ENCODE peak calls at places on chromosomes 11 and 22, in seven cellular contexts. One of them, this sample, is unnamed.

GRCh38 chr22:36377022-36377631 is 10.6 kb downstream of the MYH9 start:
- DNase-seq in mucosa of gallbladder: no peak
- DNase-seq in AG09319: no peak
- DNase-seq in lung microvascular endothelial cell: no peak
- DNase-seq in Right ventricle myocardium superior: no peak
- DNase-seq in Kasumi-1: no peak
- DNase-seq in naive thymus-derived CD4-positive, alpha-beta T cell: peak; percentile 88
- DNase-seq in this sample: no peak

GRCh38 chr11:44766972-44767278 is 40.2 kb downstream of the TSPAN18 start:
- DNase-seq in mucosa of gallbladder: no peak
- DNase-seq in AG09319: no peak
- DNase-seq in lung microvascular endothelial cell: no peak
- DNase-seq in Right ventricle myocardium superior: no peak
- DNase-seq in Kasumi-1: no peak
- DNase-seq in naive thymus-derived CD4-positive, alpha-beta T cell: no peak
- DNase-seq in this sample: peak; percentile 60

GRCh38 chr11:100930185-100930778 is 199.3 kb downstream of the PGR start:
- DNase-seq in mucosa of gallbladder: no peak
- DNase-seq in AG09319: peak; percentile 41
- DNase-seq in lung microvascular endothelial cell: peak; percentile 73
- DNase-seq in Right ventricle myocardium superior: no peak
- DNase-seq in Kasumi-1: no peak
- DNase-seq in naive thymus-derived CD4-positive, alpha-beta T cell: peak; percentile 8
- DNase-seq in this sample: no peak

GRCh38 chr11:68916439-68916838 is 12.7 kb downstream of the IGHMBP2 start:
- DNase-seq in mucosa of gallbladder: no peak
- DNase-seq in AG09319: no peak
- DNase-seq in lung microvascular endothelial cell: no peak
- DNase-seq in Right ventricle myocardium superior: no peak
- DNase-seq in Kasumi-1: no peak
- DNase-seq in naive thymus-derived CD4-positive, alpha-beta T cell: no peak
- DNase-seq in this sample: no peak

GRCh38 chr22:41479671-41480396 is 10.9 kb downstream of the ACO2 start:
- DNase-seq in mucosa of gallbladder: no peak
- DNase-seq in AG09319: no peak
- DNase-seq in lung microvascular endothelial cell: no peak
- DNase-seq in Right ventricle myocardium superior: no peak
- DNase-seq in Kasumi-1: no peak
- DNase-seq in naive thymus-derived CD4-positive, alpha-beta T cell: no peak
- DNase-seq in this sample: no peak

GRCh38 chr11:59556883-59557205 is 45.5 kb downstream of the OR4D9 start:
- DNase-seq in mucosa of gallbladder: no peak
- DNase-seq in AG09319: no peak
- DNase-seq in lung microvascular endothelial cell: peak; percentile 27
- DNase-seq in Right ventricle myocardium superior: no peak
- DNase-seq in Kasumi-1: peak; percentile 56
- DNase-seq in naive thymus-derived CD4-positive, alpha-beta T cell: no peak
- DNase-seq in this sample: no peak

GRCh38 chr11:134599180-134599810 is 187.3 kb upstream of the B3GAT1 start:
- DNase-seq in mucosa of gallbladder: no peak
- DNase-seq in AG09319: no peak
- DNase-seq in lung microvascular endothelial cell: no peak
- DNase-seq in Right ventricle myocardium superior: no peak
- DNase-seq in Kasumi-1: no peak
- DNase-seq in naive thymus-derived CD4-positive, alpha-beta T cell: no peak
- DNase-seq in this sample: peak; percentile 18

GRCh38 chr11:35006389-35007128 is 90.1 kb downstream of the PDHX start:
- DNase-seq in mucosa of gallbladder: no peak
- DNase-seq in AG09319: no peak
- DNase-seq in lung microvascular endothelial cell: no peak
- DNase-seq in Right ventricle myocardium superior: no peak
- DNase-seq in Kasumi-1: peak; percentile 81
- DNase-seq in naive thymus-derived CD4-positive, alpha-beta T cell: no peak
- DNase-seq in this sample: no peak

GRCh38 chr22:43273902-43274484 is 69.2 kb downstream of the SCUBE1 start:
- DNase-seq in mucosa of gallbladder: peak; percentile 43
- DNase-seq in AG09319: no peak
- DNase-seq in lung microvascular endothelial cell: peak; percentile 72
- DNase-seq in Right ventricle myocardium superior: no peak
- DNase-seq in Kasumi-1: peak; percentile 70
- DNase-seq in naive thymus-derived CD4-positive, alpha-beta T cell: peak; percentile 36
- DNase-seq in this sample: peak; percentile 64

GRCh38 chr11:16382638-16383380 is 26.5 kb upstream of the SOX6 start:
- DNase-seq in mucosa of gallbladder: no peak
- DNase-seq in AG09319: peak; percentile 1
- DNase-seq in lung microvascular endothelial cell: no peak
- DNase-seq in Right ventricle myocardium superior: no peak
- DNase-seq in Kasumi-1: no peak
- DNase-seq in naive thymus-derived CD4-positive, alpha-beta T cell: no peak
- DNase-seq in this sample: no peak

GRCh38 chr11:124483422-124483821 is 37.9 kb upstream of the OR8B8 start:
- DNase-seq in mucosa of gallbladder: no peak
- DNase-seq in AG09319: no peak
- DNase-seq in lung microvascular endothelial cell: no peak
- DNase-seq in Right ventricle myocardium superior: no peak
- DNase-seq in Kasumi-1: no peak
- DNase-seq in naive thymus-derived CD4-positive, alpha-beta T cell: no peak
- DNase-seq in this sample: no peak

GRCh38 chr11:46342237-46342636 is 5.0 kb upstream of the DGKZ start:
- DNase-seq in mucosa of gallbladder: no peak
- DNase-seq in AG09319: no peak
- DNase-seq in lung microvascular endothelial cell: no peak
- DNase-seq in Right ventricle myocardium superior: no peak
- DNase-seq in Kasumi-1: peak; percentile 95
- DNase-seq in naive thymus-derived CD4-positive, alpha-beta T cell: peak; percentile 52
- DNase-seq in this sample: no peak

GRCh38 chr11:125514336-125515101 is 18.5 kb upstream of the FEZ1 start:
- DNase-seq in mucosa of gallbladder: peak; percentile 17
- DNase-seq in AG09319: no peak
- DNase-seq in lung microvascular endothelial cell: peak; percentile 87
- DNase-seq in Right ventricle myocardium superior: no peak
- DNase-seq in Kasumi-1: peak; percentile 94
- DNase-seq in naive thymus-derived CD4-positive, alpha-beta T cell: peak; percentile 68
- DNase-seq in this sample: no peak

GRCh38 chr11:57491371-57492061 is 24.0 kb downstream of the SLC43A1 start:
- DNase-seq in mucosa of gallbladder: no peak
- DNase-seq in AG09319: no peak
- DNase-seq in lung microvascular endothelial cell: peak; percentile 66
- DNase-seq in Right ventricle myocardium superior: peak; percentile 62
- DNase-seq in Kasumi-1: peak; percentile 51
- DNase-seq in naive thymus-derived CD4-positive, alpha-beta T cell: peak; percentile 47
- DNase-seq in this sample: no peak

GRCh38 chr11:8693010-8693551 is 10.5 kb downstream of the RPL27A start:
- DNase-seq in mucosa of gallbladder: no peak
- DNase-seq in AG09319: no peak
- DNase-seq in lung microvascular endothelial cell: no peak
- DNase-seq in Right ventricle myocardium superior: no peak
- DNase-seq in Kasumi-1: no peak
- DNase-seq in naive thymus-derived CD4-positive, alpha-beta T cell: no peak
- DNase-seq in this sample: no peak

GRCh38 chr11:72228229-72228843 is 3.8 kb downstream of the INPPL1 start:
- DNase-seq in mucosa of gallbladder: no peak
- DNase-seq in AG09319: no peak
- DNase-seq in lung microvascular endothelial cell: peak; percentile 37
- DNase-seq in Right ventricle myocardium superior: no peak
- DNase-seq in Kasumi-1: no peak
- DNase-seq in naive thymus-derived CD4-positive, alpha-beta T cell: no peak
- DNase-seq in this sample: no peak

GRCh38 chr11:19892387-19892786 is 179.8 kb downstream of the NAV2 start:
- DNase-seq in mucosa of gallbladder: no peak
- DNase-seq in AG09319: no peak
- DNase-seq in lung microvascular endothelial cell: no peak
- DNase-seq in Right ventricle myocardium superior: no peak
- DNase-seq in Kasumi-1: no peak
- DNase-seq in naive thymus-derived CD4-positive, alpha-beta T cell: no peak
- DNase-seq in this sample: no peak

GRCh38 chr11:70440206-70440605 is 41.9 kb downstream of the CTTN start:
- DNase-seq in mucosa of gallbladder: no peak
- DNase-seq in AG09319: no peak
- DNase-seq in lung microvascular endothelial cell: no peak
- DNase-seq in Right ventricle myocardium superior: no peak
- DNase-seq in Kasumi-1: no peak
- DNase-seq in naive thymus-derived CD4-positive, alpha-beta T cell: no peak
- DNase-seq in this sample: no peak

GRCh38 chr22:22450343-22450839 is 58.2 kb downstream of the ZNF280B start:
- DNase-seq in mucosa of gallbladder: peak; percentile 40
- DNase-seq in AG09319: no peak
- DNase-seq in lung microvascular endothelial cell: no peak
- DNase-seq in Right ventricle myocardium superior: peak; percentile 42
- DNase-seq in Kasumi-1: peak; percentile 58
- DNase-seq in naive thymus-derived CD4-positive, alpha-beta T cell: no peak
- DNase-seq in this sample: no peak

GRCh38 chr11:2269601-2270321 is 627 bp downstream of the ASCL2 start:
- DNase-seq in mucosa of gallbladder: peak; percentile 60
- DNase-seq in AG09319: peak; percentile 5
- DNase-seq in lung microvascular endothelial cell: peak; percentile 56
- DNase-seq in Right ventricle myocardium superior: peak; percentile 68
- DNase-seq in Kasumi-1: no peak
- DNase-seq in naive thymus-derived CD4-positive, alpha-beta T cell: peak; percentile 50
- DNase-seq in this sample: peak; percentile 50

GRCh38 chr11:5737091-5737490 is 843 bp downstream of the OR56B1 start:
- DNase-seq in mucosa of gallbladder: no peak
- DNase-seq in AG09319: no peak
- DNase-seq in lung microvascular endothelial cell: no peak
- DNase-seq in Right ventricle myocardium superior: no peak
- DNase-seq in Kasumi-1: no peak
- DNase-seq in naive thymus-derived CD4-positive, alpha-beta T cell: no peak
- DNase-seq in this sample: no peak

GRCh38 chr11:96324912-96325311 is 18.1 kb downstream of the MAML2 start:
- DNase-seq in mucosa of gallbladder: no peak
- DNase-seq in AG09319: no peak
- DNase-seq in lung microvascular endothelial cell: no peak
- DNase-seq in Right ventricle myocardium superior: no peak
- DNase-seq in Kasumi-1: no peak
- DNase-seq in naive thymus-derived CD4-positive, alpha-beta T cell: no peak
- DNase-seq in this sample: no peak

This sample was measured in right atrium auricular region.